ENCODE peak calls at places on chromosomes 4 and X, in four cellular contexts. Q is left cardiac atrium; Z is central memory CD8-positive, alpha-beta T cell; D is activated CD4-positive, alpha-beta T cell treated with anti-CD3 and anti-CD28 coated beads for 1 hour. A is an unnamed sample.

GRCh38 chr4:168831919-168832745 is 177.9 kb downstream of the CBR4 start:
- DNase-seq in Q (peak), Z (no peak), D (peak), A (peak)

GRCh38 chrX:112979879-112980278 is 139.2 kb upstream of the AMOT start:
- DNase-seq in D (no peak), Q (no peak), Z (no peak), A (no peak)

GRCh38 chr4:177093964-177094363 is 215.7 kb upstream of the NEIL3 start:
- DNase-seq in Z (no peak), Q (no peak), D (no peak), A (no peak)

GRCh38 chr4:77110707-77111106 is 34.9 kb upstream of the CCNI start:
- DNase-seq in D (no peak), Q (no peak), Z (no peak), A (no peak)

GRCh38 chr4:153465145-153465544 is 1.0 kb upstream of the TMEM131L start:
- DNase-seq in Q (no peak), Z (no peak), D (no peak), A (no peak)

GRCh38 chr4:177611974-177612664 is 169.9 kb upstream of the AGA start:
- DNase-seq in Q (no peak), Z (no peak), D (no peak), A (no peak)

GRCh38 chr4:25938251-25939186 is 24.5 kb downstream of the SMIM20 start:
- DNase-seq in D (no peak), Q (peak), Z (no peak), A (peak)

GRCh38 chrX:31500920-31501319 is 429.1 kb upstream of the FTHL17 start:
- DNase-seq in Q (no peak), D (no peak), Z (no peak), A (no peak)

GRCh38 chrX:133375558-133376340 is 39.5 kb downstream of the GPC4 start:
- DNase-seq in Z (no peak), D (no peak), Q (peak), A (no peak)

GRCh38 chrX:150504399-150505186 is 63.8 kb upstream of the MTM1 start:
- DNase-seq in Z (no peak), Q (no peak), D (no peak), A (no peak)

GRCh38 chr4:74244049-74244448 is 64.2 kb upstream of the EPGN start:
- DNase-seq in D (no peak), Q (no peak), Z (no peak), A (no peak)

GRCh38 chr4:661856-662761 is 12.0 kb downstream of the ATP5ME start:
- DNase-seq in Q (no peak), D (no peak), Z (no peak), A (no peak)

GRCh38 chr4:151484396-151485102 is 75.6 kb downstream of the FHIP1A start:
- DNase-seq in D (no peak), Z (no peak), Q (no peak), A (no peak)

GRCh38 chrX:20829665-20830481 is 544.3 kb upstream of the CNKSR2 start:
- DNase-seq in Q (no peak), D (no peak), Z (no peak), A (no peak)

GRCh38 chr4:21811576-21811975 is 137.0 kb downstream of the KCNIP4 start:
- DNase-seq in D (no peak), Q (no peak), Z (no peak), A (no peak)

GRCh38 chr4:55397521-55398321 is 2.0 kb downstream of the TMEM165 start:
- DNase-seq in Q (no peak), D (no peak), Z (no peak), A (no peak)

GRCh38 chr4:7513731-7514130 is 79.0 kb upstream of the PSAPL1 start:
- DNase-seq in Q (no peak), D (no peak), Z (no peak), A (no peak)

GRCh38 chrX:113260474-113260873 is 419.8 kb upstream of the AMOT start:
- DNase-seq in Z (no peak), D (no peak), Q (no peak), A (no peak)

GRCh38 chr4:87981505-87981904 is 6.0 kb downstream of the SPP1 start:
- DNase-seq in Z (no peak), D (no peak), Q (no peak), A (no peak)

GRCh38 chr4:169099775-169100180 is 89.7 kb upstream of the CBR4 start:
- DNase-seq in Q (no peak), D (no peak), Z (no peak), A (no peak)

A was measured in activated T-helper 1 cell treated with anti-CD3 and anti-CD28 coated beads, Interleukin-2, amount 50 U/mL, for 16 hours.